ENCODE peak calls at places on chromosomes 3 and 15, in ten cellular contexts. L is tibial nerve; O is stomach; R is upper lobe of right lung; W is PC-3; P is cardiac muscle cell; G is AG04450; U is CD8-positive, alpha-beta memory T cell; M is aorta; B is right cardiac atrium. J is an unnamed sample. For H3K27me3, the result is how much of the 10 kb centered on the place peaks cover.

GRCh38 chr3:117998071-117998470 is 1036.6 kb downstream of the IGSF11 start:
- DNase-seq in W (no peak), G (no peak), L (no peak), U (no peak), B (no peak), M (no peak), P (no peak), O (no peak), R (no peak), J (no peak)

GRCh38 chr15:61441901-61442300 is 212.8 kb upstream of the RORA start:
- DNase-seq in L (no peak), G (no peak), O (no peak), R (no peak), U (no peak), W (no peak), B (no peak), M (no peak), P (no peak), J (no peak)

GRCh38 chr3:60095511-60095910 is 1045.7 kb upstream of the CFAP20DC start:
- DNase-seq in L (no peak), O (no peak), B (no peak), P (no peak), U (no peak), R (no peak), W (no peak), M (no peak), G (no peak), J (no peak)

GRCh38 chr3:151944356-151944755 is 70.9 kb downstream of the SUCNR1 start:
- DNase-seq in M (no peak), W (no peak), B (no peak), P (no peak), L (no peak), G (no peak), O (no peak), U (no peak), R (no peak), J (no peak)

GRCh38 chr3:136069933-136070332 is 104.4 kb downstream of the PPP2R3A start:
- DNase-seq in M (no peak), L (no peak), W (no peak), R (no peak), G (no peak), O (no peak), U (no peak), P (no peak), B (no peak), J (no peak)

GRCh38 chr3:127970966-127971592 is 56.0 kb downstream of the KBTBD12 start:
- DNase-seq in U (no peak), G (peak), O (no peak), L (peak), R (no peak), P (peak), W (peak), B (no peak), M (no peak), J (no peak)

GRCh38 chr3:129441782-129442181 is 1.8 kb downstream of the IFT122 start:
- DNase-seq in G (no peak), P (peak), B (peak), L (no peak), W (no peak), U (no peak), M (no peak), O (no peak), R (no peak), J (no peak)

GRCh38 chr15:77031376-77032050 is 36.6 kb downstream of the PSTPIP1 start:
- DNase-seq in R (peak), O (peak), U (peak), L (no peak), P (no peak), G (no peak), W (no peak), B (peak), M (peak), J (peak)

DNA sequence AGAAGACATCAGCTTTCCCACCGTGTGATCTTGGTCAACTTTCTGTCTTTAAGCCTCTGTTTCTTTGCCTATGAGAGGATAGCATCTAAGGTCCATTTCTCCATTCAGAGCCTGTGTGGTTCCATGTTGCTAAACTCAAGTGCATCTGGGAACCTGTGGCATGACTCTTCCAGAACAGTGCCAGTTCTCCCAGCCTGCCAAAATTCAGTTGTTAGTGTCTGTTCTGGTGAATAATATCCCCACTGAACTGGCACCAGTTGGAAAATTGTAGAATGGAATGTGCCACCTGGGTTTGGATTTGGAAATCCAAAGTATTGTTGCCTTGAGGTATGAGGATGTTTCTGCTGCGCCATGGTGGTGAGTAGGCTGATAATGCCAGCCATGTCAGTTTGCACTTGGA is 31.3 kb downstream of the TIMP4 start:
- DNase-seq in W (no peak), B (no peak), L (no peak), M (no peak), R (no peak), P (no peak), O (no peak), U (no peak), G (no peak), J (no peak)
- H3K27me3 ChIP-seq in W (under half), B (under half), L (under half), M (under half), R (under half), P (under half), O (under half), U (under half), G (under half), J (under half)

GRCh38 chr3:49151610-49152009 is 14.5 kb downstream of the CCDC71 start:
- DNase-seq in U (no peak), R (no peak), M (no peak), O (no peak), G (no peak), L (no peak), W (no peak), B (peak), P (no peak), J (no peak)
- H3K4me3 ChIP-seq in U (no peak), R (no peak), M (no peak), O (no peak), G (no peak), L (no peak), W (no peak), B (no peak), P (no peak), J (no peak)

GRCh38 chr15:59252137-59252536 is 45.5 kb downstream of the LDHAL6B start:
- DNase-seq in O (no peak), M (no peak), U (no peak), P (no peak), W (no peak), R (no peak), G (no peak), L (no peak), B (no peak), J (no peak)
- H3K27me3 ChIP-seq in O (under half), M (under half), U (under half), P (under half), W (under half), R (under half), G (under half), L (under half), B (under half), J (under half)

DNA sequence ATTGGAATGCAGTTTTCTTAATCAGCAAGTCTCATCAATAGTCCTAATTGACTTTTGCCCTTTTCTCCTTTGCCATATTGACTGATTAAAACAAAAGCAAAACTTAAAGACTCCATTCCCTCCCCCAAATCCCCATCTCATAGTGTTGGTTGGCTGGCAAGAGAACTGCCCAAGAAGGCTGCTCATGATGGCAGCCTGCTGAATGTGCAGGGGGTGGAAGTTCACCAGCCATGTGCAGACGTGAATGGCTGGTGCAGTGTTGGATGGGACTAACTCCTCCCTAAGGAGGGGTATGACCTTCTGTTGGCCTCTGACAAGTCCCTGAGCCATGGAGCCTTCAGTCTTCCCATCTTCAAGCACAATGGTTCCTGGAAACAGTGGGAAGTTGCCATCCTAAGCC is 7.0 kb downstream of the SMAD3 start:
- DNase-seq in W (no peak), U (no peak), R (no peak), O (no peak), P (no peak), B (no peak), M (no peak), L (no peak), G (no peak), J (no peak)
- H3K4me3 ChIP-seq in W (no peak), U (no peak), R (no peak), O (no peak), P (no peak), B (no peak), M (no peak), L (no peak), G (peak), J (no peak)

GRCh38 chr3:137759505-137759904 is 4.6 kb upstream of the SOX14 start:
- DNase-seq in L (no peak), B (no peak), R (no peak), P (no peak), O (no peak), M (no peak), G (no peak), W (no peak), U (no peak), J (no peak)

GRCh38 chr3:137761099-137761562 is 3.0 kb upstream of the SOX14 start:
- DNase-seq in M (no peak), U (no peak), R (no peak), L (no peak), O (no peak), B (no peak), W (no peak), P (no peak), G (no peak), J (no peak)

GRCh38 chr3:137762674-137763593 is 1.2 kb upstream of the SOX14 start:
- DNase-seq in B (no peak), O (no peak), G (no peak), P (no peak), W (no peak), U (no peak), M (no peak), L (no peak), R (no peak), J (no peak)

GRCh38 chr3:137761563-137762503 is 2.3 kb upstream of the SOX14 start:
- DNase-seq in O (no peak), R (no peak), U (no peak), B (no peak), P (no peak), W (no peak), G (no peak), L (no peak), M (peak), J (no peak)

DNA sequence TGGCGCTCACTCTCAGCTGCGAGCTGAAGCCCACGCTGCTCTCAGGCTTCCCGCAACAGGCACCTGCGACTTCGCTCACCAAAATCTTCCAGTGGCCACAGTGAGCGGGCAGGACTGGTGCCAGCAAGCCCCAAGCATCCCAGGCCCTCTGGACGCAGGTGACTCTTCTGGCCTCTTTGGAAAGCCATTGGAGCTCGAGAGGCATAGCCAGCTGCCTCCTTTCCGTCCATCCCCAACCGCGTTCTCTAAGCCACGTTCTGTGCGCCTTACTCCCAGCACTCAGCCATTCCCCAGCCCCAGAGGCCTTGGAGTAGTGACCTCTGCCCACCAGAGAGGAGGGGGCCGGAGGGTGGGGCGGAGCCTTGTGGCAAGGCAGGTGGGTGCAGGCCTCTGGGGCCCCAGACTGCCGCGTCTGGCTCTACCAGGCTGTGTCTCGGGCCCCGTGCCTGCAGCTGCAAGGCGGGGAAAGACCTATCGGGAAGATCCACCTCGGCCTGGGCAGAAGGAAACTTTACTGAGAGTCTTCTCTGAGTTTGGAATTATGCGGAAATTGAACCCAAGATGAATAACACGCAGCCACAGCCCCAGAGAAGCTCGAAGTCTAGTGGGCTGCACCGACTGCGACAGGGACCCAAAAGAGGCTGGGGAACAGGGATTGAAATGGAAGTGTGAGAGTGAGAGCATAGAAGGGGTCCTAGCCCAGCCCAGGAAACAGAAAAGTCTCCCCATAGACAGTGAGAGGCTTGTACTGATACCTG is 3.6 kb upstream of the SOX14 start:
- DNase-seq in O (no peak), M (peak), L (no peak), G (no peak), R (no peak), W (no peak), B (no peak), P (no peak), U (no peak), J (no peak)
- H3K27me3 ChIP-seq in O (half or more), M (under half), L (half or more), G (half or more), R (half or more), W (under half), B (under half), P (half or more), U (under half), J (under half)

GRCh38 chr3:184177767-184178306 is 3.2 kb downstream of the AP2M1 start:
- DNase-seq in R (no peak), G (no peak), U (no peak), P (no peak), M (no peak), L (no peak), W (no peak), O (no peak), B (peak), J (no peak)
- H3K4me3 ChIP-seq in R (peak), G (peak), U (no peak), P (no peak), M (no peak), L (no peak), W (no peak), O (peak), B (no peak), J (no peak)

DNA sequence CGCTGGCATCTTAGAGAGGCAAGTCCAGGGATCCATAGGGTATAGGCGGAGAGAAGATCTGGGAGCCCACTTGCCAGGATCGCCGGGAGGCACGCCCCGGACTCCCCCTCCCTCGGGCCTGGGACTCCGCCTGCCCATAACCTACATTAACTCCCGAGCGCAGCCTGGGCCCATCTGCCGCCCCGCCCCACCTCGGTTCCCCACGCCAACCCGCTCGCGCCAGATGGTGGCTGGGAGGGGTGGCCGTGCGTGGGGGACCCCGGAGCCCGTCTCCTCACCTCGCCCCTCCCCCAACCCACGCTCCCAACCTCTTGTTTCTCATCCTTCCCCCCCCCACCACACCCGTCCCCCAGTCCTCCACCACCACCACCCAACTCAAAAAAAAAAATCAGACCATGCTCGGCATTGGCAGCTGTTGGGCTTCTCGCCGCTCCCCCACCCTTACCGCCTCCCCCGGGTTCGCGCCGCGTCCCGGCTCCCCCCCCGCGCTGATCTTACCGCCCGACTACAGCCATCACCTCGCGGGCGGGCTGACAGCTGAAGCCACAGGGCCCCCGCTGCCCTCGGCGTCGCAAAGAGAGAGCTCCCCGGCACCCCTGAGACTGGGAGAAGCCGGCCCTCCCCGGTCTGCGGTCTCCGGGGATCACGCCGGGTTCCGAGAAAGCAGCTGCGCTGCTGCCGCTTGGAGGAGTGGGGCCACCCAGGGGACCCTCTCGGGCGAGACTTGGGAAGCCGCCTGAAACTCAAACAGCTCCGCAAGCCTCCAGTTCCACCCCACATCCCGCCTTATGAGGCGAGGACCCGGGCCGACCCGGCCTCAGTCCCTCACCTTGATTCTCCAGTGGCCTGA is 1.4 kb upstream of the DLL4 start:
- DNase-seq in O (no peak), P (no peak), G (no peak), U (no peak), R (no peak), W (no peak), M (no peak), L (no peak), B (peak), J (peak)
- H3K27me3 ChIP-seq in O (half or more), P (half or more), G (under half), U (under half), R (half or more), W (under half), M (under half), L (half or more), B (under half), J (under half)

DNA sequence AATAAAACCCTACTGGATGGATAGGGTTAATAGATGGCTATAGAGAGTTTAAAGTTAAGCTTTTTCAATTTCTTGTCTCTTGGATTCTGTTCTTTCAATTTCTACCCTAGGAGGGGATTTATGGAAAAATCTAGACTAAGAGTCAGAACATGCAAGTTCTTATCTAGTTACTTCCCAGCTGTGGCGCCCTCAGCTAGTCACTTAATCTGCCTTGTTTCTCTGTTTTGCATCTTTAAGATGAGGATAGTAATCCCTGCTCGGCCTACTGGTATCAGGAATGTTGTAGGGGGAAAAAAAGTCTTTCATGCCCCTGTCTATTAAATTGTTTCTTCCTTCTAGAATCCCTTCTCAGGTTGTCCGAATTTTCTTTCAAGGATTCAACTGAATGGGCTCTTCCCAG is 4.3 kb downstream of the KCTD6 start:
- DNase-seq in G (no peak), M (no peak), O (no peak), B (no peak), P (peak), U (no peak), W (no peak), L (no peak), R (no peak), J (no peak)
- H3K4me3 ChIP-seq in G (no peak), M (no peak), O (no peak), B (no peak), P (no peak), U (no peak), W (no peak), L (no peak), R (no peak), J (no peak)